ENCODE peak calls at places on chromosomes 16 and 17, in nine cellular contexts. K is gastrocnemius medialis; C is osteocyte; F is omental fat pad; Q is HCT116; S is adrenal gland; D is CD8-positive, alpha-beta T cell; N is neural progenitor cell; Y is ascending aorta. R is an unnamed sample.

GRCh38 chr16:24839347-24839972 is 6.3 kb upstream of the SLC5A11 start:
- DNase-seq in K (no peak), C (no peak), F (no peak), Q (no peak), S (no peak), D (no peak), N (no peak), Y (no peak), R (no peak)

GRCh38 chr16:15967223-15967546 is 17.8 kb downstream of the ABCC1 start:
- DNase-seq in K (no peak), C (no peak), F (no peak), Q (no peak), S (no peak), D (no peak), N (no peak), Y (no peak), R (no peak)

GRCh38 chr17:58279016-58279671 is 1.6 kb downstream of the MPO start:
- DNase-seq in K (no peak), C (peak; percentile 81), F (no peak), Q (no peak), S (peak; percentile 35), D (no peak), N (no peak), Y (no peak), R (no peak)

GRCh38 chr17:68431661-68432071 is 25.6 kb downstream of the WIPI1 start:
- DNase-seq in K (no peak), C (peak; percentile 54), F (no peak), Q (peak; percentile 39), S (peak; percentile 61), D (peak; percentile 59), N (peak; percentile 65), Y (no peak), R (peak; percentile 29)

GRCh38 chr17:1446201-1446600 is 9.8 kb downstream of the CRK start:
- DNase-seq in K (no peak), C (no peak), F (no peak), Q (no peak), S (no peak), D (no peak), N (no peak), Y (no peak), R (no peak)

GRCh38 chr17:5832886-5833285 is 237.3 kb upstream of the WSCD1 start:
- DNase-seq in K (no peak), C (no peak), F (no peak), Q (peak; percentile 58), S (no peak), D (no peak), N (peak; percentile 16), Y (no peak), R (no peak)

GRCh38 chr16:2178321-2179106 is 17.9 kb downstream of the CASKIN1 start:
- DNase-seq in K (no peak), C (no peak), F (no peak), Q (no peak), S (no peak), D (peak; percentile 18), N (peak; percentile 76), Y (no peak), R (peak; percentile 59)

GRCh38 chr16:51509336-51509735 is 358.3 kb upstream of the SALL1 start:
- DNase-seq in K (no peak), C (no peak), F (no peak), Q (no peak), S (no peak), D (no peak), N (no peak), Y (no peak), R (no peak)

GRCh38 chr16:47162670-47163420 is 19.1 kb upstream of the NETO2 start:
- DNase-seq in K (no peak), C (no peak), F (no peak), Q (no peak), S (no peak), D (no peak), N (no peak), Y (no peak), R (no peak)
- TF ChIP-seq CTCF in K (no peak), C (no peak), F (no peak), Q (peak; percentile 3), S (no peak), D (no peak), N (no peak), Y (no peak), R (no peak)

DNA sequence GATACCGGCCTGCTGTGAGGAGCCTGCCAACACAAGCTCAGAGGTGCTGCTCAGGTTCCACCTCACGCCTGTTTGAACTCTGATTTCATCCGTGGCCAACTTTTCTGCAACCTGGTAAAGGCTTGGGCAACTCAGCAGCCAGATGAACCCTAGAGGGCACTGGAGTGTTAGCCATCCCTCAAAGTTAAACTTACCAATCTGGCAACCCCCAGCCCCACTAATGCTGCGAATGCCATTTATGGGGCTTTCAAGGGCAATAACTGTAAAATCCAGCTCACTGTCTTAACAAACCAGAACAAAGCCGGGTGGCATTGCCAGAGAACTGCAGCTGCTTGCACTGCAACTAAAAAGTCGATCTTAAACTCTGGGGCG is 105.5 kb downstream of the AXIN2 start:
- DNase-seq in K (peak; percentile 64), C (no peak), F (no peak), Q (no peak), S (peak; percentile 41), D (peak; percentile 13), N (peak; percentile 67), Y (no peak), R (peak; percentile 21)
- TF ChIP-seq CTCF in K (peak; percentile 65), C (peak; percentile 47), F (no peak), Q (peak; percentile 37), S (peak; percentile 43), D (no peak), N (peak; percentile 68), Y (peak; percentile 60), R (peak; percentile 20)

DNA sequence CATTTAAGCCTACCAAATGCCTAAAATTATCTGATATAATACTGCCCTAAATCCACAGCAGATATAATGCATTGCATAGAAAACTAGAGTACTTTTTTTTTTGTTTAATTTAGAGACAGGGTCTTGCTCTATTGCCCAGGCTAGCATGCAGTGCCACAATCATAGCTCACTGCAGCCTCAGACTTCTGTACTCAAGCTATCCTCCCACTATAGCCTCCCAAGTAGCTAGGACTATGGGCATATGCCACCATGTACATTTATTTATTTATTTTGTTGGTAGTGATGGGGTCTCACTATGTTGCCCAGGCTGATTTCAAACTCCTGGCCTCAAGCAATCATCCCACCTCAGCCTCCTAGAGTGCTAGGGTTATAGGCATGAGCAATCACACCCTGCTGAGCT is 20.0 kb downstream of the BRCA1 start:
- DNase-seq in K (no peak), C (no peak), F (no peak), Q (no peak), S (no peak), D (no peak), N (no peak), Y (no peak), R (no peak)
- TF ChIP-seq CTCF in K (no peak), C (no peak), F (no peak), Q (no peak), S (no peak), D (no peak), N (no peak), Y (no peak), R (no peak)

DNA sequence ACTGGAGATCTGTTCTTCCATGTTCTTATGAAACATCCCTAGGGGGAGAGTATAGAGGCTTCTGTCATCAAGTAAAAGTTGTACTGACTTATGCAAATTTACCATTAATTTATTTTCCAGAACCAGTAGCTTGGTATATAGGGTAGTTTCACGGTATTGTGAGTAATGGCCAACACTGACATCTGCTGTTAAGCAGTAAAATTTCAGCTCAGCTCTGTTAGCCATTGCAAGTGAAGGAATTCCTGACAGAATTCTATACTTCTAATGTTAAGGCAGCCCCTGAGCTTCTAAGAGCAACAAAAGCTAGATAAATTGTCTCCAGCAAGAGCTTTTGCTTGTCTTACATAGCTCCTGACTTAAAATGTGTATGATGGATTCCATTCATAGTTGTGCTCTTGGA is 613.5 kb upstream of the C16orf82 start:
- DNase-seq in K (no peak), C (no peak), F (no peak), Q (no peak), S (no peak), D (no peak), N (no peak), Y (no peak), R (no peak)
- TF ChIP-seq CTCF in K (peak; percentile 8), C (no peak), F (no peak), Q (no peak), S (no peak), D (no peak), N (peak; percentile 40), Y (no peak), R (no peak)

DNA sequence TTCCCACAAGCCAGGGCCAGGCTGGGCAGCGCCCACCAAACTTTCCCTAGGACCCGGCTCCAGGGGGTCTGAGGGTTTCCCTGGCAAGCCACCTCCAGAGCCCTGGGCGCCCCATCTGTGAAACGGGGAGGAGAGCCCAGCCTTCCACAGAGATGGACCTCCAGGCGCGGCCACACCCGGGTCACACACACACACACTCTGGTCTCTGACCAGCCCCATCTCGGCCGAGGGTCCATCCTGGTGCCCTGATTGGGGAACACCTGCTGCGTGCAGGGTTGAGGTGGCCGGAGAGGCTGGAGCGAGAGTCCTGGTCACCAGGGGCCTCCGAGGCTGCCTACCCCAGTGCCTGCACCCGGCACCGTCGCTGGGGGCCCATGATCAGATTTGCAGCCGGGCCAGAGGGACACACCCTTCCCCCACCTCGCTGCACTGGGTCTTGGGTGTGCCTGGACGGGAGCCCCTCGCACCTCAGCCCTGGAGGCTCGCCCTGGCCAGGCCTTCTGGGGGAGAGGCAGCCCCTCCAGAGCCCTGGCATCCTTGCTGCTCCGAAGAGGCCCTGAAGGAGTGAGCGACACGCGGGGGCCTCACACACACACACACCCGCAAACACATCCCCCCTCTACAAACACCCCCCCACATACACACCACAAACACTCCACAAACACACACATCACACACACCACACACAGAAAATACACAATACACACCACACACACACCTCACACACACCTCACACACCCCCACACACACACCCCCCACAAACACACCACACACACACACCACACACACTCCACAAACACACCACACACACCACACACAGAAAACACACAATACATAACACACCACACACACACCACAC is 29.7 kb downstream of the SLC25A10 start:
- DNase-seq in K (no peak), C (peak; percentile 83), F (no peak), Q (no peak), S (no peak), D (no peak), N (no peak), Y (no peak), R (no peak)
- TF ChIP-seq CTCF in K (no peak), C (no peak), F (no peak), Q (no peak), S (no peak), D (no peak), N (no peak), Y (no peak), R (no peak)

GRCh38 chr17:17849863-17850373 is 13.1 kb upstream of the SREBF1 start:
- DNase-seq in K (peak; percentile 51), C (no peak), F (no peak), Q (no peak), S (no peak), D (peak; percentile 72), N (peak; percentile 58), Y (no peak), R (no peak)
- TF ChIP-seq CTCF in K (peak; percentile 45), C (peak; percentile 32), F (no peak), Q (no peak), S (peak; percentile 44), D (no peak), N (no peak), Y (no peak), R (no peak)